ENCODE peak calls at places on chromosomes 16 and 17, in eight cellular contexts. One of them, this sample, is unnamed.
A peak's percentile ranks its signal among the peaks of the same experiment; 100 is the strongest.

GRCh38 chr17:45868276-45868675 is 23.6 kb downstream of the SPPL2C start:
- DNase-seq in foreskin fibroblast: no peak
- DNase-seq in IMR-90: no peak
- DNase-seq in bronchial epithelial cell: peak; percentile 17
- DNase-seq in brain microvascular endothelial cell: no peak
- DNase-seq in tibial nerve: no peak
- DNase-seq in heart right ventricle: no peak
- DNase-seq in CD8-positive, alpha-beta T cell: no peak
- DNase-seq in this sample: no peak

GRCh38 chr16:54286330-54287017 is at the start of gene IRX3:
- DNase-seq in IMR-90: peak; percentile 4
- DNase-seq in foreskin fibroblast: peak; percentile 90
- DNase-seq in CD8-positive, alpha-beta T cell: no peak
- DNase-seq in bronchial epithelial cell: peak; percentile 86
- DNase-seq in heart right ventricle: peak; percentile 92
- DNase-seq in brain microvascular endothelial cell: peak; percentile 63
- DNase-seq in tibial nerve: peak; percentile 24
- DNase-seq in this sample: no peak

GRCh38 chr17:6297960-6298359 is 137.0 kb downstream of the AIPL1 start:
- DNase-seq in IMR-90: no peak
- DNase-seq in tibial nerve: no peak
- DNase-seq in bronchial epithelial cell: no peak
- DNase-seq in foreskin fibroblast: no peak
- DNase-seq in brain microvascular endothelial cell: no peak
- DNase-seq in CD8-positive, alpha-beta T cell: no peak
- DNase-seq in heart right ventricle: no peak
- DNase-seq in this sample: no peak

GRCh38 chr17:36705651-36706436 is 104.5 kb downstream of the MRM1 start:
- DNase-seq in tibial nerve: no peak
- DNase-seq in bronchial epithelial cell: peak; percentile 38
- DNase-seq in heart right ventricle: no peak
- DNase-seq in brain microvascular endothelial cell: peak; percentile 11
- DNase-seq in IMR-90: peak; percentile 4
- DNase-seq in CD8-positive, alpha-beta T cell: peak; percentile 20
- DNase-seq in foreskin fibroblast: no peak
- DNase-seq in this sample: no peak

GRCh38 chr17:9101356-9101755 is 80.0 kb downstream of the NTN1 start:
- DNase-seq in CD8-positive, alpha-beta T cell: no peak
- DNase-seq in heart right ventricle: no peak
- DNase-seq in bronchial epithelial cell: no peak
- DNase-seq in brain microvascular endothelial cell: no peak
- DNase-seq in IMR-90: no peak
- DNase-seq in tibial nerve: no peak
- DNase-seq in foreskin fibroblast: no peak
- DNase-seq in this sample: no peak

GRCh38 chr16:67104061-67104460 is 5.7 kb upstream of the PHAF1 start:
- DNase-seq in CD8-positive, alpha-beta T cell: no peak
- DNase-seq in bronchial epithelial cell: no peak
- DNase-seq in heart right ventricle: peak; percentile 29
- DNase-seq in tibial nerve: no peak
- DNase-seq in foreskin fibroblast: no peak
- DNase-seq in brain microvascular endothelial cell: no peak
- DNase-seq in IMR-90: peak; percentile 23
- DNase-seq in this sample: no peak

GRCh38 chr17:58321571-58322525 is 6.7 kb downstream of the TSPOAP1 start:
- DNase-seq in brain microvascular endothelial cell: no peak
- DNase-seq in CD8-positive, alpha-beta T cell: no peak
- DNase-seq in foreskin fibroblast: no peak
- DNase-seq in bronchial epithelial cell: no peak
- DNase-seq in IMR-90: no peak
- DNase-seq in heart right ventricle: no peak
- DNase-seq in tibial nerve: no peak
- DNase-seq in this sample: no peak

GRCh38 chr17:34166394-34166793 is 88.7 kb upstream of the CCL2 start:
- DNase-seq in bronchial epithelial cell: no peak
- DNase-seq in foreskin fibroblast: no peak
- DNase-seq in tibial nerve: no peak
- DNase-seq in heart right ventricle: no peak
- DNase-seq in CD8-positive, alpha-beta T cell: no peak
- DNase-seq in IMR-90: no peak
- DNase-seq in brain microvascular endothelial cell: no peak
- DNase-seq in this sample: no peak

GRCh38 chr16:3902731-3903130 is 22.2 kb upstream of the CREBBP start:
- DNase-seq in brain microvascular endothelial cell: no peak
- DNase-seq in heart right ventricle: no peak
- DNase-seq in bronchial epithelial cell: no peak
- DNase-seq in foreskin fibroblast: no peak
- DNase-seq in IMR-90: no peak
- DNase-seq in tibial nerve: no peak
- DNase-seq in CD8-positive, alpha-beta T cell: no peak
- DNase-seq in this sample: no peak

GRCh38 chr17:33144837-33145236 is 148.3 kb downstream of the ASIC2 start:
- DNase-seq in bronchial epithelial cell: no peak
- DNase-seq in heart right ventricle: no peak
- DNase-seq in CD8-positive, alpha-beta T cell: no peak
- DNase-seq in foreskin fibroblast: no peak
- DNase-seq in IMR-90: no peak
- DNase-seq in tibial nerve: no peak
- DNase-seq in brain microvascular endothelial cell: no peak
- DNase-seq in this sample: no peak

GRCh38 chr17:39753514-39754160 is 15.9 kb downstream of the GRB7 start:
- DNase-seq in bronchial epithelial cell: no peak
- DNase-seq in brain microvascular endothelial cell: no peak
- DNase-seq in IMR-90: no peak
- DNase-seq in tibial nerve: no peak
- DNase-seq in heart right ventricle: peak; percentile 42
- DNase-seq in CD8-positive, alpha-beta T cell: peak; percentile 67
- DNase-seq in foreskin fibroblast: no peak
- DNase-seq in this sample: no peak

DNA sequence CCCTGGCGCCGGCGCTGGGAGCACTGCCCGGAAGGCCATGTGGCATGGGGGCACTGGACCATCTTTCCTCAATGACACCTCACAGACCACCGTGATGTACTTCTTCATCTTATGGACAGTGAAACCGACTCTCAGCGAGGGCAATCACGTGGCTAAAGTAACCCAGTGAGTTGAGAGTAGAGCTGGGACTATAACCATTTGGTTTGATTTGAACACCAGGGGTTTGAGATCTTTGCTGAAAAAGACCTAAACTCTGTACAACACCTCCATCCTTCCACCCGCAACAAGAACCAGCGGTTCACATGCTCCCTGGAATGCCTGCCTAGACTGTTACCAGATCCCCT is 3.3 kb downstream of the ITGA2B start:
- DNase-seq in IMR-90: no peak
- DNase-seq in tibial nerve: no peak
- DNase-seq in brain microvascular endothelial cell: no peak
- DNase-seq in CD8-positive, alpha-beta T cell: no peak
- DNase-seq in foreskin fibroblast: no peak
- DNase-seq in bronchial epithelial cell: no peak
- DNase-seq in heart right ventricle: no peak
- DNase-seq in this sample: no peak
- H3K4me3 ChIP-seq in IMR-90: no peak overlapping the region
- H3K4me3 ChIP-seq in tibial nerve: no peak overlapping the region
- H3K4me3 ChIP-seq in brain microvascular endothelial cell: peak overlapping the region; percentile 59
- H3K4me3 ChIP-seq in CD8-positive, alpha-beta T cell: peak overlapping the region; percentile 62
- H3K4me3 ChIP-seq in foreskin fibroblast: peak overlapping the region; percentile 55
- H3K4me3 ChIP-seq in bronchial epithelial cell: peak overlapping the region; percentile 47
- H3K4me3 ChIP-seq in heart right ventricle: peak overlapping the region; percentile 51
- H3K4me3 ChIP-seq in this sample: no peak overlapping the region

DNA sequence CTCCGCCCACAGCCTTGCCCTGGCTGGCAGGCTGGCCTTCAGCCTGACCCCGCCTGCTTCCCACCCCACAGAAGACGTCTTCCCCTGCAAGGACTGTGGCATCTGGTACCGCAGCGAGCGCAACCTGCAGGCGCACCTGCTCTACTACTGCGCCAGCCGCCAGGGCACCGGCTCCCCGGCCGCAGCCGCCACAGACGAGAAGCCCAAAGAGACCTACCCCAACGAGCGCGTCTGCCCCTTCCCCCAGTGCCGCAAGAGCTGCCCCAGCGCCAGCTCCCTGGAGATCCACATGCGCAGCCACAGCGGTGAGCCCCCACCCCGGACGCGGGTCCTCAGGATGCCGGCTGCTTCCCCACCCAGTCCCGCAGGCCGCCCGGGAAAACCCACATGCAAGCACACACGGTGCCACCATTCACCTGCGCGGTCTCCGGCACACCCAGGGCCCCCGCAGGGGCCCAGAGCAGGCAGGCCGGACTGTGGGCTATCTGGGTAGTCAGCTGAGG is 38.2 kb upstream of the ZC3H18 start:
- DNase-seq in heart right ventricle: no peak
- DNase-seq in brain microvascular endothelial cell: no peak
- DNase-seq in foreskin fibroblast: no peak
- DNase-seq in bronchial epithelial cell: no peak
- DNase-seq in CD8-positive, alpha-beta T cell: no peak
- DNase-seq in IMR-90: no peak
- DNase-seq in tibial nerve: no peak
- DNase-seq in this sample: no peak
- TF ChIP-seq CTCF in heart right ventricle: no peak
- TF ChIP-seq CTCF in brain microvascular endothelial cell: no peak
- TF ChIP-seq CTCF in foreskin fibroblast: no peak
- TF ChIP-seq CTCF in bronchial epithelial cell: no peak
- TF ChIP-seq CTCF in CD8-positive, alpha-beta T cell: no peak
- TF ChIP-seq CTCF in IMR-90: no peak
- TF ChIP-seq CTCF in tibial nerve: no peak
- TF ChIP-seq CTCF in this sample: no peak

GRCh38 chr16:11297492-11298142 is 16.5 kb upstream of the PRM1 start:
- DNase-seq in bronchial epithelial cell: peak; percentile 9
- DNase-seq in foreskin fibroblast: peak; percentile 35
- DNase-seq in brain microvascular endothelial cell: peak; percentile 33
- DNase-seq in CD8-positive, alpha-beta T cell: peak; percentile 53
- DNase-seq in IMR-90: peak; percentile 70
- DNase-seq in heart right ventricle: peak; percentile 73
- DNase-seq in tibial nerve: peak; percentile 27
- DNase-seq in this sample: peak; percentile 71
- H3K4me3 ChIP-seq in bronchial epithelial cell: peak overlapping the region; percentile 4
- H3K4me3 ChIP-seq in foreskin fibroblast: peak overlapping the region; percentile 10
- H3K4me3 ChIP-seq in brain microvascular endothelial cell: no peak overlapping the region
- H3K4me3 ChIP-seq in CD8-positive, alpha-beta T cell: peak overlapping the region; percentile 53
- H3K4me3 ChIP-seq in IMR-90: no peak overlapping the region
- H3K4me3 ChIP-seq in heart right ventricle: no peak overlapping the region
- H3K4me3 ChIP-seq in tibial nerve: peak overlapping the region; percentile 9
- H3K4me3 ChIP-seq in this sample: peak overlapping the region; percentile 15

GRCh38 chr16:82738699-82739098 is 111.9 kb downstream of the CDH13 start:
- DNase-seq in bronchial epithelial cell: no peak
- DNase-seq in tibial nerve: no peak
- DNase-seq in IMR-90: peak; percentile 23
- DNase-seq in heart right ventricle: no peak
- DNase-seq in brain microvascular endothelial cell: peak; percentile 39
- DNase-seq in CD8-positive, alpha-beta T cell: no peak
- DNase-seq in foreskin fibroblast: no peak
- DNase-seq in this sample: no peak
- TF ChIP-seq CTCF in bronchial epithelial cell: no peak
- TF ChIP-seq CTCF in tibial nerve: no peak
- TF ChIP-seq CTCF in IMR-90: peak; percentile 35
- TF ChIP-seq CTCF in heart right ventricle: peak; percentile 61
- TF ChIP-seq CTCF in brain microvascular endothelial cell: peak; percentile 61
- TF ChIP-seq CTCF in CD8-positive, alpha-beta T cell: no peak
- TF ChIP-seq CTCF in foreskin fibroblast: peak; percentile 16
- TF ChIP-seq CTCF in this sample: peak; percentile 15

DNA sequence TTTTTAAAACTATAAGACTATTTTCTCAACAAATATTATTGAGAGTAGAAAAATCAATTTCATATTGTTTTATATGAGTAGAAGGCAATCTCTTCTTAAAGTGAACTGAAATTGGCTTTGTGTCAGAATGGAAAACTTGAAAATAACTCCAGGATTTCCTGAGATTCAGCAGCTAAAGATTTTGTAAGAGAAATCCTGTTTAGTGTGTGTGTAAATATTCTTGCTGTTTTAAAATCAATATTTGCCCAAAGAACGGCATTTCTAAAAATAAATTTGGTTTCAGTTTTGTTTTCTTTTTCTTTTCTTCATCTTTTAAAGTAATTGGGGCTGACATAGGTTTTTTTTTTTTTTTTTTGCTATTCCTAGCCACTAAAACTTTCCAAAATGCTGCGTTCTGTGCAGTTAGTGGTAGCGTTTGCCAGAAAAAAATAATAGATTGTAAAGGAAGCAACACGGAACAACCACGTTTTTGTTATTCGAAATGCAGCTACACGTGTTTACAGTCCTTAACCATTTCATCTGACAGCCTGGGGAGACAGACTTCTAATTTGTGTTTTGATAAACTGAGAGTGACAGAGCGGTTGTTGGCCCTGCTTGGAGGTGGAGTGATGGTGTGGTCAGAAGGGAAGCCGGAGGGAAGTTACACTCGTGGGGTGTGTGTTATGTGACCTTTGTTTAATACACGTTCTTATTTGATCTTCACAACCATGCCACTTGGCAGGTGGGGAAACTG is 21.6 kb upstream of the SMPD3 start:
- DNase-seq in brain microvascular endothelial cell: no peak
- DNase-seq in IMR-90: no peak
- DNase-seq in CD8-positive, alpha-beta T cell: no peak
- DNase-seq in heart right ventricle: no peak
- DNase-seq in tibial nerve: peak; percentile 9
- DNase-seq in bronchial epithelial cell: no peak
- DNase-seq in foreskin fibroblast: no peak
- DNase-seq in this sample: no peak
- H3K4me3 ChIP-seq in brain microvascular endothelial cell: no peak overlapping the region
- H3K4me3 ChIP-seq in IMR-90: no peak overlapping the region
- H3K4me3 ChIP-seq in CD8-positive, alpha-beta T cell: peak overlapping the region; percentile 59
- H3K4me3 ChIP-seq in heart right ventricle: peak overlapping the region; percentile 10
- H3K4me3 ChIP-seq in tibial nerve: peak overlapping the region; percentile 27
- H3K4me3 ChIP-seq in bronchial epithelial cell: no peak overlapping the region
- H3K4me3 ChIP-seq in foreskin fibroblast: no peak overlapping the region
- H3K4me3 ChIP-seq in this sample: peak overlapping the region; percentile 37

DNA sequence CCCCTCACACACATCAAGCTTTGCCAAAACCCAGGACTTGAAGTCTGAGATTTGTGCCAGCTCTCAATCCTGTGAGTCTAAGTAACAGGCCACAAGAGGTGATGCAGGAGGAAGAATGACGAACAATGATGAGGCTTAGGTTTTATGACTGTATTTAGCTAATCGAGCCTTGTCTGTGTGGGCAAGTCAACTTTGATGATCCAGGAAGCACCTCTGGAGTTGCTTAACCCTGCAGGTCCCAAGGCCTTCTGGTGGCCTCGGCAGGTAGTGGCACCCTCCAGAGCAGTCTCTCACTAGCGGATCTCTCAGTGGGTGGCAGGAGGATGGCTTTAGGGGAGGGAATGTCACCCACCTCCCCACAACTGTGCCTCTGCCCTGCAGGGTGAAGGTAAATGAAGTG is 28.7 kb downstream of the CDK5RAP3 start:
- DNase-seq in heart right ventricle: no peak
- DNase-seq in CD8-positive, alpha-beta T cell: no peak
- DNase-seq in bronchial epithelial cell: peak; percentile 63
- DNase-seq in brain microvascular endothelial cell: no peak
- DNase-seq in tibial nerve: no peak
- DNase-seq in IMR-90: peak; percentile 72
- DNase-seq in foreskin fibroblast: peak; percentile 48
- DNase-seq in this sample: no peak
- TF ChIP-seq CTCF in heart right ventricle: no peak
- TF ChIP-seq CTCF in CD8-positive, alpha-beta T cell: no peak
- TF ChIP-seq CTCF in bronchial epithelial cell: peak; percentile 1
- TF ChIP-seq CTCF in brain microvascular endothelial cell: no peak
- TF ChIP-seq CTCF in tibial nerve: no peak
- TF ChIP-seq CTCF in IMR-90: no peak
- TF ChIP-seq CTCF in foreskin fibroblast: no peak
- TF ChIP-seq CTCF in this sample: no peak

GRCh38 chr17:50535407-50535806 is 2.9 kb downstream of the EPN3 start:
- DNase-seq in foreskin fibroblast: no peak
- DNase-seq in IMR-90: no peak
- DNase-seq in bronchial epithelial cell: no peak
- DNase-seq in heart right ventricle: no peak
- DNase-seq in tibial nerve: no peak
- DNase-seq in CD8-positive, alpha-beta T cell: no peak
- DNase-seq in brain microvascular endothelial cell: no peak
- DNase-seq in this sample: no peak
- H3K4me3 ChIP-seq in foreskin fibroblast: no peak overlapping the region
- H3K4me3 ChIP-seq in IMR-90: no peak overlapping the region
- H3K4me3 ChIP-seq in bronchial epithelial cell: peak overlapping the region; percentile 70
- H3K4me3 ChIP-seq in heart right ventricle: no peak overlapping the region
- H3K4me3 ChIP-seq in tibial nerve: no peak overlapping the region
- H3K4me3 ChIP-seq in CD8-positive, alpha-beta T cell: no peak overlapping the region
- H3K4me3 ChIP-seq in brain microvascular endothelial cell: no peak overlapping the region
- H3K4me3 ChIP-seq in this sample: no peak overlapping the region

This sample was measured in GM12864.